ENCODE peak calls at places on chromosomes 11 and 22, in ten cellular contexts. K, B, M, N, T, Y, P, V, I and W are unnamed samples.

GRCh38 chr22:31926969-31927368 is 17.4 kb upstream of the YWHAH start:
- DNase-seq in K (peak; percentile 90), B (no peak), M (no peak), N (no peak), T (no peak), Y (no peak), P (peak; percentile 74), V (no peak), I (no peak), W (no peak)

GRCh38 chr11:2443881-2444300 is 423 bp downstream of the TRPM5 start:
- DNase-seq in K (no peak), B (no peak), M (no peak), N (no peak), T (no peak), Y (no peak), P (no peak), V (no peak), I (no peak), W (no peak)

GRCh38 chr11:116703421-116703820 is 69.4 kb downstream of the BUD13 start:
- DNase-seq in K (peak; percentile 51), B (no peak), M (no peak), N (no peak), T (no peak), Y (no peak), P (no peak), V (no peak), I (no peak), W (no peak)

GRCh38 chr22:43292633-43293025 is 50.5 kb downstream of the SCUBE1 start:
- DNase-seq in K (no peak), B (no peak), M (no peak), N (no peak), T (no peak), Y (no peak), P (no peak), V (no peak), I (no peak), W (no peak)

GRCh38 chr11:19101803-19102520 is 15.0 kb upstream of the ZDHHC13 start:
- DNase-seq in K (no peak), B (no peak), M (peak; percentile 58), N (peak; percentile 14), T (no peak), Y (no peak), P (no peak), V (no peak), I (no peak), W (no peak)

GRCh38 chr11:8832571-8833260 is 78.3 kb upstream of the AKIP1 start:
- DNase-seq in K (no peak), B (no peak), M (peak; percentile 57), N (no peak), T (no peak), Y (no peak), P (no peak), V (no peak), I (no peak), W (peak; percentile 92)

GRCh38 chr11:114073506-114074381 is 14.2 kb downstream of the ZBTB16 start:
- DNase-seq in K (no peak), B (no peak), M (no peak), N (no peak), T (no peak), Y (no peak), P (no peak), V (no peak), I (no peak), W (no peak)

GRCh38 chr11:63769044-63769718 is 606 bp upstream of the ZFTA start:
- DNase-seq in K (peak; percentile 35), B (peak; percentile 40), M (peak; percentile 42), N (no peak), T (peak; percentile 50), Y (no peak), P (peak; percentile 52), V (no peak), I (peak; percentile 13), W (no peak)

GRCh38 chr11:68905421-68906360 is 2.0 kb downstream of the IGHMBP2 start:
- DNase-seq in K (no peak), B (no peak), M (no peak), N (no peak), T (no peak), Y (no peak), P (no peak), V (no peak), I (no peak), W (no peak)

GRCh38 chr22:20977019-20977418 is 5.1 kb upstream of the LZTR1 start:
- DNase-seq in K (no peak), B (no peak), M (no peak), N (no peak), T (no peak), Y (no peak), P (no peak), V (no peak), I (no peak), W (no peak)

GRCh38 chr22:39110631-39111561 is 13.9 kb downstream of the APOBEC3H start:
- DNase-seq in K (no peak), B (no peak), M (no peak), N (no peak), T (no peak), Y (no peak), P (no peak), V (no peak), I (no peak), W (no peak)

GRCh38 chr11:58199271-58199670 is 4.7 kb downstream of the OR1S2 start:
- DNase-seq in K (no peak), B (no peak), M (no peak), N (no peak), T (no peak), Y (no peak), P (no peak), V (no peak), I (no peak), W (no peak)

GRCh38 chr22:44045171-44045570 is 21.1 kb downstream of the PARVB start:
- DNase-seq in K (no peak), B (no peak), M (no peak), N (no peak), T (peak; percentile 24), Y (no peak), P (no peak), V (no peak), I (no peak), W (no peak)

GRCh38 chr11:71144736-71145135 is 107.6 kb downstream of the SHANK2 start:
- DNase-seq in K (no peak), B (no peak), M (no peak), N (no peak), T (no peak), Y (no peak), P (no peak), V (no peak), I (no peak), W (no peak)

GRCh38 chr11:111586305-111586915 is 15.8 kb upstream of the SIK2 start:
- DNase-seq in K (no peak), B (peak; percentile 37), M (peak; percentile 67), N (peak; percentile 35), T (peak; percentile 74), Y (no peak), P (peak; percentile 32), V (no peak), I (no peak), W (no peak)

GRCh38 chr22:26330971-26331625 is 98.0 kb upstream of the ASPHD2 start:
- DNase-seq in K (peak; percentile 20), B (peak; percentile 62), M (peak; percentile 80), N (peak; percentile 42), T (peak; percentile 66), Y (no peak), P (peak; percentile 85), V (peak; percentile 25), I (peak; percentile 15), W (peak; percentile 36)

GRCh38 chr11:96014234-96014633 is 90.3 kb upstream of the MTMR2 start:
- DNase-seq in K (no peak), B (no peak), M (peak; percentile 91), N (peak; percentile 69), T (peak; percentile 15), Y (no peak), P (no peak), V (peak; percentile 44), I (no peak), W (no peak)

GRCh38 chr11:44624761-44625221 is 59.3 kb downstream of the CD82 start:
- DNase-seq in K (no peak), B (peak; percentile 2), M (no peak), N (no peak), T (no peak), Y (peak; percentile 5), P (no peak), V (no peak), I (no peak), W (no peak)

GRCh38 chr11:69999721-70000120 is 78.4 kb upstream of the ANO1 start:
- DNase-seq in K (no peak), B (no peak), M (peak; percentile 23), N (no peak), T (peak; percentile 3), Y (no peak), P (no peak), V (no peak), I (no peak), W (no peak)

GRCh38 chr22:43858156-43858895 is 4.0 kb downstream of the SULT4A1 start:
- DNase-seq in K (no peak), B (no peak), M (no peak), N (no peak), T (no peak), Y (no peak), P (no peak), V (no peak), I (no peak), W (no peak)

GRCh38 chr11:1827095-1827797 is 7.5 kb upstream of the SYT8 start:
- DNase-seq in K (peak; percentile 50), B (peak; percentile 84), M (peak; percentile 92), N (peak; percentile 73), T (peak; percentile 33), Y (no peak), P (no peak), V (no peak), I (no peak), W (peak; percentile 45)

GRCh38 chr11:19474954-19475811 is 234.4 kb upstream of the E2F8 start:
- DNase-seq in K (peak; percentile 80), B (no peak), M (peak; percentile 26), N (peak; percentile 3), T (peak; percentile 19), Y (no peak), P (no peak), V (no peak), I (no peak), W (no peak)

GRCh38 chr11:76629133-76629852 is 41.3 kb downstream of the LRRC32 start:
- DNase-seq in K (no peak), B (no peak), M (no peak), N (no peak), T (peak; percentile 99), Y (no peak), P (no peak), V (no peak), I (no peak), W (no peak)

GRCh38 chr22:22802346-22802970 is 85.2 kb upstream of the IGLL5 start:
- DNase-seq in K (no peak), B (no peak), M (no peak), N (no peak), T (peak; percentile 5), Y (no peak), P (peak; percentile 55), V (no peak), I (no peak), W (no peak)

GRCh38 chr11:70134490-70134889 is 56.4 kb downstream of the ANO1 start:
- DNase-seq in K (no peak), B (no peak), M (no peak), N (no peak), T (no peak), Y (no peak), P (no peak), V (no peak), I (no peak), W (no peak)

GRCh38 chr11:61912530-61912898 is 4.9 kb downstream of the RAB3IL1 start:
- DNase-seq in K (no peak), B (no peak), M (no peak), N (no peak), T (no peak), Y (peak; percentile 24), P (no peak), V (no peak), I (no peak), W (no peak)

GRCh38 chr22:23033116-23033905 is 37.0 kb upstream of the GNAZ start:
- DNase-seq in K (no peak), B (no peak), M (no peak), N (no peak), T (no peak), Y (no peak), P (no peak), V (no peak), I (no peak), W (no peak)

GRCh38 chr11:279966-280761 is 2.0 kb downstream of the NLRP6 start:
- DNase-seq in K (no peak), B (peak; percentile 54), M (peak; percentile 49), N (peak; percentile 70), T (peak; percentile 53), Y (no peak), P (no peak), V (no peak), I (no peak), W (no peak)